ENCODE peak calls at places on chromosomes 3 and 15, in six cellular contexts. I, C, Q, M, T and N are unnamed samples.
A peak's percentile ranks its signal among the peaks of the same experiment; 100 is the strongest.

GRCh38 chr15:94056314-94056713 is 175.0 kb upstream of the MCTP2 start:
- DNase-seq in M (no peak), T (no peak), C (no peak), Q (no peak), I (no peak), N (no peak)

GRCh38 chr15:45489690-45490238 is 32.8 kb downstream of the SLC30A4 start:
- DNase-seq in I (no peak), M (no peak), Q (no peak), T (no peak), C (no peak), N (no peak)

GRCh38 chr3:9208713-9209112 is 40.7 kb downstream of the SRGAP3 start:
- DNase-seq in T (no peak), C (no peak), M (no peak), I (no peak), Q (no peak), N (no peak)

GRCh38 chr3:36736327-36736726 is 28.0 kb downstream of the DCLK3 start:
- DNase-seq in Q (no peak), I (no peak), M (no peak), C (no peak), T (no peak), N (no peak)

GRCh38 chr3:191306428-191306827 is 22.8 kb upstream of the CCDC50 start:
- DNase-seq in I (no peak), Q (no peak), C (no peak), M (no peak), T (no peak), N (no peak)

GRCh38 chr3:15903776-15904720 is 106.3 kb upstream of the ANKRD28 start:
- DNase-seq in T (peak; percentile 57), I (peak; percentile 21), C (peak; percentile 77), M (no peak), Q (no peak), N (no peak)

GRCh38 chr3:184717608-184717995 is 5.7 kb upstream of the MAGEF1 start:
- DNase-seq in M (no peak), C (no peak), T (no peak), Q (no peak), I (no peak), N (no peak)

GRCh38 chr15:76337739-76338554 is 1.4 kb downstream of the ISL2 start:
- DNase-seq in Q (no peak), C (no peak), I (no peak), M (no peak), T (no peak), N (no peak)

GRCh38 chr15:79084308-79084968 is 6.1 kb downstream of the RASGRF1 start:
- DNase-seq in Q (no peak), M (peak; percentile 61), T (no peak), C (no peak), I (no peak), N (no peak)

GRCh38 chr3:17585561-17586325 is 156.7 kb downstream of the TBC1D5 start:
- DNase-seq in C (no peak), M (no peak), I (no peak), T (no peak), Q (no peak), N (no peak)

GRCh38 chr3:18112976-18113766 is 312.0 kb downstream of the SATB1 start:
- DNase-seq in M (no peak), C (no peak), T (no peak), I (no peak), Q (no peak), N (no peak)

GRCh38 chr3:134840459-134840858 is 45.4 kb downstream of the EPHB1 start:
- DNase-seq in M (no peak), I (no peak), T (no peak), Q (no peak), C (no peak), N (no peak)

GRCh38 chr3:64728994-64729393 is 41.2 kb upstream of the ADAMTS9 start:
- DNase-seq in T (no peak), Q (no peak), M (no peak), C (no peak), I (no peak), N (no peak)

GRCh38 chr3:64728428-64728827 is 40.6 kb upstream of the ADAMTS9 start:
- DNase-seq in C (no peak), M (no peak), I (no peak), T (no peak), Q (no peak), N (no peak)

GRCh38 chr3:64730651-64731050 is 42.9 kb upstream of the ADAMTS9 start:
- DNase-seq in Q (no peak), I (no peak), T (no peak), M (no peak), C (no peak), N (no peak)

DNA sequence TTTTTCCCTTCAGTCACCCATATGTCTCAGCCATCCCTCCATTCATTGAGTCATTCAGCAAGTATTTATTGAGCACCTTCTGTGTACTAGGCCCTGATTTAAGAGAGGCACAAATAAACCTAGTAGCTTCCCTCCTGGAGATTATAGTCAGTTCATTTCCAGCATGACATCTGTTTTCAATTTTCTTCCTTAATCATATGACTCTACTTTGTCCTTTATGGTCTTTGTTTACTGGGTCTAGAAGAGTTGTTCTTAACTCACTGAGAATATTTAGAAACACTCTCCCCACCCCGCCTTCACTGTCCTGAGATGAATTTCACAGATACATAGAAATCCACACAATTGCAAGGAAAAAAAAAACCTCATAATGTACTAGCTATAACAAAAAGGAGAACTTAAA is 44.8 kb upstream of the ADAMTS9 start:
- DNase-seq in Q (no peak), C (no peak), T (no peak), I (no peak), M (no peak), N (no peak)
- H3K4me3 ChIP-seq in Q (no peak overlapping the region), C (no peak overlapping the region), T (no peak overlapping the region), I (no peak overlapping the region), M (no peak overlapping the region), N (no peak overlapping the region)

GRCh38 chr15:87345955-87346354 is 910.6 kb downstream of the NTRK3 start:
- DNase-seq in T (no peak), I (no peak), Q (no peak), C (no peak), M (no peak), N (no peak)
- H3K27me3 ChIP-seq in T (no peaks in the 10 kb centered on the region), I (no peaks in the 10 kb centered on the region), Q (no peaks in the 10 kb centered on the region), C (no peaks in the 10 kb centered on the region), M (no peaks in the 10 kb centered on the region), N (no peaks in the 10 kb centered on the region)

GRCh38 chr15:69032703-69033373 is 18.3 kb downstream of the NOX5 start:
- DNase-seq in I (no peak), T (no peak), M (no peak), Q (no peak), C (no peak), N (no peak)
- H3K4me1 ChIP-seq in I (peaks cover 6% of the 10 kb centered on the region), T (peaks cover 10% of the 10 kb centered on the region), M (peaks cover 17% of the 10 kb centered on the region), Q (no peaks in the 10 kb centered on the region), C (no peaks in the 10 kb centered on the region), N (no peaks in the 10 kb centered on the region)

GRCh38 chr3:128188326-128188725 is 35.0 kb downstream of the EEFSEC start:
- DNase-seq in I (no peak), C (no peak), M (no peak), Q (no peak), T (no peak), N (no peak)

GRCh38 chr3:128192131-128192530 is 38.9 kb downstream of the EEFSEC start:
- DNase-seq in M (no peak), C (no peak), Q (no peak), I (no peak), T (no peak), N (no peak)

GRCh38 chr3:128193153-128193552 is 39.9 kb downstream of the EEFSEC start:
- DNase-seq in T (no peak), Q (no peak), C (no peak), M (no peak), I (no peak), N (no peak)

GRCh38 chr3:128188958-128189357 is 35.7 kb downstream of the EEFSEC start:
- DNase-seq in T (no peak), Q (no peak), M (no peak), I (no peak), C (no peak), N (no peak)

GRCh38 chr3:128190501-128190900 is 37.2 kb downstream of the EEFSEC start:
- DNase-seq in Q (no peak), T (no peak), C (no peak), I (no peak), M (no peak), N (no peak)
- H3K4me3 ChIP-seq in Q (no peak overlapping the region), T (no peak overlapping the region), C (no peak overlapping the region), I (no peak overlapping the region), M (no peak overlapping the region), N (no peak overlapping the region)

DNA sequence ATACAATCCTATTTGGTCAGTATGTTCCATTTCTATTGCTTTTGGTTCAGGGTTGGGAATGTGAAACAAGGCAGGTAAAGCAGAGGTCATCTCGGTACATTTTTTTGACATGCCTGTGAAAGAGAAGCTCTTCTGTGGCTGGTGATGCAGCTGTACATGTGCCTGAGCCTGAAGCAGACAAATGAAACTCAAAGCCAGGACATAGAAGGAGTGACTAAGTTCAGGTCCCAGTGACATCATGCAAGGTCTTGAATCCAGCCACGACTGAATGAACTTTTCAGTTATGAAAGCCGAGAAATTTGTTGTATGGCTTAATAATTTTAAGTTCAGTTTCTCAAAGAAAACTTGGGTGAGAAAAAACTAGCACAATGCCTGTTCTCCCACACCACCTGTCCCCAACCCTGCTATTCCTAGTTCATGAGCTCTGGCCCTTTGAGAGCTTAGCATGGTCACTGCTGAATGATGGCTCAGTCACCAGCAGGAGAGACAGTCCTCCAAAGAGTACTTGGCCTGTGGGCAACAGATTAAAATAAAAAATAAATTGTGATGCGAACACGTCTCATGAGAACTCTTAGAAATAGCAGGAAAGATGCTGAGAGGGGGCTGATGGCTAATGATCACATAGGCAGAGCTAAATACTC is 600.2 kb upstream of the GRM7 start:
- DNase-seq in T (no peak), I (no peak), C (no peak), Q (no peak), M (no peak), N (no peak)
- H3K27me3 ChIP-seq in T (no peaks in the 10 kb centered on the region), I (no peaks in the 10 kb centered on the region), C (no peaks in the 10 kb centered on the region), Q (no peaks in the 10 kb centered on the region), M (no peaks in the 10 kb centered on the region), N (no peaks in the 10 kb centered on the region)

GRCh38 chr3:186097317-186097662 is 11.6 kb downstream of the ETV5 start:
- DNase-seq in I (no peak), C (no peak), T (no peak), M (no peak), Q (no peak), N (no peak)

GRCh38 chr3:186099178-186099577 is 9.7 kb downstream of the ETV5 start:
- DNase-seq in T (peak; percentile 48), I (peak; percentile 49), M (peak; percentile 71), Q (no peak), C (peak; percentile 76), N (no peak)

GRCh38 chr3:186096295-186096694 is 12.6 kb downstream of the ETV5 start:
- DNase-seq in M (no peak), I (no peak), Q (no peak), C (no peak), T (no peak), N (no peak)

GRCh38 chr3:186097663-186098451 is 11.0 kb downstream of the ETV5 start:
- DNase-seq in T (peak; percentile 40), C (peak; percentile 58), M (peak; percentile 76), I (peak; percentile 23), Q (peak; percentile 88), N (no peak)

GRCh38 chr3:186098740-186099139 is 10.1 kb downstream of the ETV5 start:
- DNase-seq in Q (no peak), C (no peak), T (no peak), M (no peak), I (no peak), N (no peak)
- H3K4me1 ChIP-seq in Q (peaks cover 15% of the 10 kb centered on the region), C (no peaks in the 10 kb centered on the region), T (peaks cover 49% of the 10 kb centered on the region), M (peaks cover 35% of the 10 kb centered on the region), I (peaks cover 23% of the 10 kb centered on the region), N (no peaks in the 10 kb centered on the region)